ENCODE peak calls at places on chromosomes 2 and 18, in nine cellular contexts. V, B, E, F, Q, D, S, U and C are unnamed samples.

GRCh38 chr2:86202702-86203101 is 3.4 kb downstream of the MRPL35 start:
- DNase-seq in B (no peak), D (no peak), Q (no peak), E (no peak), F (no peak), V (no peak), S (no peak), U (no peak), C (no peak)

GRCh38 chr2:236555486-236555885 is 14.1 kb upstream of the ACKR3 start:
- DNase-seq in S (no peak), F (no peak), U (no peak), B (no peak), D (no peak), V (no peak), Q (no peak), E (no peak), C (no peak)

GRCh38 chr18:58201728-58202405 is 157.8 kb downstream of the NEDD4L start:
- DNase-seq in F (no peak), U (no peak), V (no peak), S (no peak), B (no peak), Q (no peak), E (no peak), D (no peak), C (no peak)

GRCh38 chr18:27839141-27839540 is 337.8 kb downstream of the CDH2 start:
- DNase-seq in E (peak), Q (no peak), B (no peak), S (no peak), D (no peak), V (peak), F (no peak), U (no peak), C (no peak)

GRCh38 chr2:102103992-102104871 is 38.3 kb upstream of the IL1R1 start:
- DNase-seq in B (no peak), V (peak), U (peak), D (peak), S (no peak), Q (no peak), E (peak), F (peak), C (peak)

GRCh38 chr2:170847716-170848115 is 31.0 kb downstream of the GAD1 start:
- DNase-seq in E (no peak), Q (no peak), B (no peak), S (no peak), U (no peak), D (no peak), V (no peak), F (no peak), C (no peak)

GRCh38 chr2:232421189-232421785 is 14.6 kb downstream of the ALPG start:
- DNase-seq in F (no peak), U (no peak), S (peak), Q (no peak), V (no peak), D (no peak), E (no peak), B (no peak), C (no peak)

GRCh38 chr2:196176142-196176738 is 4.9 kb upstream of the STK17B start:
- DNase-seq in S (no peak), B (no peak), F (peak), E (no peak), V (no peak), Q (no peak), U (no peak), D (no peak), C (no peak)

GRCh38 chr18:75923169-75923568 is 495.7 kb upstream of the SMIM21 start:
- DNase-seq in E (peak), V (peak), U (peak), B (no peak), D (peak), F (no peak), Q (no peak), S (no peak), C (no peak)

GRCh38 chr18:55546873-55547704 is 40.9 kb downstream of the TCF4 start:
- DNase-seq in E (peak), F (no peak), S (no peak), D (no peak), Q (no peak), V (peak), B (no peak), U (peak), C (peak)

GRCh38 chr2:31406593-31407385 is 7.8 kb downstream of the XDH start:
- DNase-seq in S (no peak), U (no peak), Q (no peak), E (no peak), V (no peak), F (no peak), D (no peak), B (no peak), C (no peak)

GRCh38 chr2:226763320-226763719 is 36.3 kb downstream of the IRS1 start:
- DNase-seq in F (no peak), E (no peak), B (no peak), S (no peak), D (no peak), U (no peak), V (peak), Q (no peak), C (no peak)

GRCh38 chr2:31297751-31298150 is 63.8 kb downstream of the EHD3 start:
- DNase-seq in E (peak), Q (no peak), S (no peak), F (no peak), D (no peak), V (peak), U (no peak), B (no peak), C (no peak)

GRCh38 chr18:49368876-49369440 is 91.5 kb downstream of the DYM start:
- DNase-seq in B (no peak), U (peak), E (no peak), V (peak), D (no peak), S (peak), Q (no peak), F (no peak), C (no peak)

GRCh38 chr2:158060862-158061435 is 40.7 kb upstream of the UPP2 start:
- DNase-seq in U (peak), D (no peak), B (no peak), V (peak), F (no peak), E (peak), S (no peak), Q (no peak), C (peak)

GRCh38 chr2:41933585-41934322 is 114.1 kb upstream of the PKDCC start:
- DNase-seq in U (peak), V (peak), E (peak), B (no peak), F (no peak), S (no peak), D (no peak), Q (no peak), C (peak)

GRCh38 chr2:101396352-101396717 is 9.0 kb upstream of the CREG2 start:
- DNase-seq in U (peak), B (no peak), V (peak), E (peak), F (no peak), S (no peak), D (no peak), Q (no peak), C (peak)

GRCh38 chr2:170140561-170140960 is 37.4 kb upstream of the MYO3B start:
- DNase-seq in E (no peak), S (no peak), Q (no peak), D (no peak), U (no peak), B (no peak), V (no peak), F (no peak), C (no peak)

GRCh38 chr2:207693641-207694249 is 17.7 kb upstream of the CCNYL1 start:
- DNase-seq in U (no peak), B (no peak), E (no peak), Q (no peak), S (no peak), D (no peak), V (no peak), F (no peak), C (no peak)

GRCh38 chr18:10062292-10062940 is 148.6 kb downstream of the VAPA start:
- DNase-seq in D (no peak), U (no peak), F (no peak), B (no peak), E (peak), S (no peak), Q (no peak), V (no peak), C (no peak)

GRCh38 chr2:125553768-125554167 is 1102.2 kb upstream of the GYPC start:
- DNase-seq in Q (no peak), V (no peak), B (no peak), S (no peak), D (no peak), E (no peak), U (no peak), F (no peak), C (no peak)

GRCh38 chr2:204706939-204707338 is 161.7 kb downstream of the PARD3B start:
- DNase-seq in B (no peak), F (no peak), Q (no peak), E (peak), S (no peak), V (no peak), D (no peak), U (no peak), C (no peak)

GRCh38 chr2:45458909-45459563 is 152.0 kb downstream of the SRBD1 start:
- DNase-seq in Q (peak), V (peak), B (no peak), U (peak), E (peak), F (no peak), S (no peak), D (no peak), C (peak)

GRCh38 chr2:46865181-46865970 is 50.2 kb downstream of the MCFD2 start:
- DNase-seq in Q (no peak), U (no peak), V (no peak), S (no peak), B (no peak), D (no peak), E (no peak), F (no peak), C (no peak)

GRCh38 chr2:16665746-16666452 is at the start of gene CYRIA:
- DNase-seq in E (peak), F (peak), B (peak), V (peak), U (peak), D (no peak), Q (peak), S (peak), C (no peak)

GRCh38 chr2:18290386-18290785 is 270.1 kb downstream of the RDH14 start:
- DNase-seq in E (peak), V (no peak), Q (no peak), U (no peak), S (no peak), B (no peak), D (no peak), F (no peak), C (no peak)

GRCh38 chr2:183284606-183285005 is 160.4 kb downstream of the NUP35 start:
- DNase-seq in D (no peak), B (no peak), Q (no peak), E (peak), F (no peak), V (peak), U (no peak), S (no peak), C (no peak)

GRCh38 chr2:145752091-145752806 is 1232.3 kb upstream of the ZEB2 start:
- DNase-seq in D (peak), Q (peak), F (peak), B (peak), S (no peak), V (peak), E (peak), U (peak), C (peak)

GRCh38 chr2:46690825-46691224 is 211.5 kb downstream of the TMEM247 start:
- DNase-seq in Q (no peak), F (no peak), E (peak), U (no peak), D (no peak), S (no peak), V (no peak), B (no peak), C (no peak)

GRCh38 chr2:169095631-169096105 is 26.3 kb downstream of the DHRS9 start:
- DNase-seq in V (peak), S (no peak), B (no peak), U (no peak), F (no peak), D (no peak), Q (no peak), E (peak), C (peak)

DNA sequence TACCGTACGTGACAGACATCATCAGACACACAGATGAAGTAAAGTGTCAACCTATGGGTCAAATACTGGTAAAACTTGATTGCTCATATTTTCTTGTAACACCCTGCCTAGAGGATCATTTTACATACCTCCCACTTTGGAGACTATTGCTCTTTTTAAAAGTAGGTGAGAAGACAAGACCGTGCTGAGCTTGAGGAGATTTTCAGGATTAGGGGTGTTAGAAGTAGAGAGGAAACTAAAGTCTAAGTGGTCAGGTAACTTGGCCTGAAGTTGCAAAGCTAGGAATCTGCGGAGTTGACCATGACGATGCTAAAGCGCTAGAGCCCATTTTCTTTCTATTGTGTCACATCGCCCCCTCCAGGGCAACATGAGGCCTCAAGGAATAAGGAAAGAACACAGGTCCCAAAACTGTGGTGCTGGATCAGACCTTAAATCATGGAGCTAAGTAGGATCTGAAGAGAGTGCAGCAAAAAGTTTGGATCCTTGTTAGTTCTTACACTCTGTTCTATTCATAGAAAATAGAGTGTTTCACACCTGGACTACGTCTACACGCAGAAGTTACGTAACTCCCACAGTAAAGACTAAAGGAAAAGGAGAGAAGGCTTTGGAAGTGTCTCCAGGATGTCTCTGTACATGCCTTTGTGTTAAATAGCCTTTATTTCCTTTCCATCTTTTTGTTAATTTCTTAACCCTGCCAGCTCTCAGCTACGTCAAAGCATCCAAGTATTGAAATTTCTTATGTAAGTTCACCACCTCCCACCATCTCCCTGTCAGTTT is 8.7 kb downstream of the DTNB start:
- DNase-seq in V (peak), B (peak), S (peak), F (peak), E (peak), D (peak), Q (peak), U (peak), C (peak)
- TF ChIP-seq CTCF in V (peak), B (peak), S (no peak), F (peak), E (peak), D (peak), Q (peak), U (peak), C (peak)

GRCh38 chr2:107687087-107687486 is 139.6 kb upstream of the RGPD4 start:
- DNase-seq in E (no peak), B (no peak), V (peak), U (no peak), D (no peak), S (no peak), F (no peak), Q (no peak), C (no peak)
- TF ChIP-seq CTCF in E (no peak), B (no peak), V (no peak), U (no peak), D (no peak), S (no peak), F (no peak), Q (no peak), C (no peak)

GRCh38 chr2:12555012-12555645 is 161.6 kb upstream of the TRIB2 start:
- DNase-seq in E (peak), Q (no peak), D (no peak), F (no peak), V (peak), U (no peak), S (no peak), B (no peak), C (peak)
- TF ChIP-seq CTCF in E (peak), Q (no peak), D (peak), F (no peak), V (peak), U (no peak), S (no peak), B (no peak), C (peak)

DNA sequence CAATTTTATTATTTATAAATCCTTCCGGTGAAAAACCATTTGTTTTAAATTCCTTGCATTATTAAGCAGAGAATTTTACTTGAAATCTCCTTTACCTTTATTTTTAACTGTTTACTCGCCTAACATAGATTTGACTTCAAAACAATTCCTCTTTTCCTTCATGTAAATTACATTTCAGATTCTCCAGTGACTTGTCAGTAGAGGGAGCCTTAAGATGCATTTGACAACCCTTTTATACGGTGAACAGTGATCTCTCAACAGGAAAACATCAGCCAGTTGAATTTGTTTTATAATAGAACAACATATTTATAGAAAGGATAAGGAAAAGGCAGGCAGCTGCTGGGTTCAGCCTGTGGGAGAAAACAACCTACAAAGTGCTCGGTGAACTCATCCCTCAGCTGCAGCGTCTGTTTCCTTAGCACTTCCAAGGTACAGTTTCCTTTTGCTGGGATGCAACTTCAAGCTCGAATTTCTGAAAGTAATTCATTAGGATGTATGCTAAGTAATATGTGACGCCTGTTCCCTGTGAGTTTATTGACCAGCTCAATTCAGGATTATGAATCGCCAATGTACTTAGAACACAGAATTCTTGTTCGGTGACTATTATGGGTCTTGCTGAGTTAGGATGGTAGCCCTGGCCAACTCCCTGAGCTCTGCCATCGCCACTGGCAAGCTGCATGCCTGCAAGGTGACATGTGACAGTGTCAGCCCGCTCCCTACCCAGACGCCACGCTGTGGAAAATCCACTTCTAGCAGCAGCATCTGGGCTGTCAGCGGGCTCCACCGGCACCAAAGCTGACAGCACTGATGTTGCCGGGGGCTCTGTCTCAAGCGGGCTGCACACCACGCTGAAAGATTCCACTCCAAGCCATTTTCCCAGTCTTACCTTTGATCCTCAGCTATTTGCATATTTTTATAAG is 100.9 kb downstream of the MYT1L start:
- DNase-seq in V (peak), S (no peak), Q (no peak), U (no peak), F (no peak), B (no peak), D (no peak), E (no peak), C (no peak)
- TF ChIP-seq CTCF in V (no peak), S (no peak), Q (no peak), U (no peak), F (no peak), B (peak), D (no peak), E (no peak), C (no peak)

GRCh38 chr2:111958901-111959300 is 60.5 kb downstream of the MERTK start:
- DNase-seq in D (no peak), B (no peak), F (no peak), Q (no peak), S (no peak), E (no peak), U (no peak), V (no peak), C (no peak)
- TF ChIP-seq CTCF in D (no peak), B (peak), F (no peak), Q (peak), S (no peak), E (peak), U (peak), V (no peak), C (peak)

GRCh38 chr18:12310762-12311161 is 2.7 kb downstream of the TUBB6 start:
- DNase-seq in D (no peak), S (no peak), V (no peak), U (no peak), F (no peak), Q (no peak), E (no peak), B (no peak), C (no peak)
- TF ChIP-seq CTCF in D (no peak), S (no peak), V (no peak), U (no peak), F (no peak), Q (no peak), E (no peak), B (no peak), C (no peak)

DNA sequence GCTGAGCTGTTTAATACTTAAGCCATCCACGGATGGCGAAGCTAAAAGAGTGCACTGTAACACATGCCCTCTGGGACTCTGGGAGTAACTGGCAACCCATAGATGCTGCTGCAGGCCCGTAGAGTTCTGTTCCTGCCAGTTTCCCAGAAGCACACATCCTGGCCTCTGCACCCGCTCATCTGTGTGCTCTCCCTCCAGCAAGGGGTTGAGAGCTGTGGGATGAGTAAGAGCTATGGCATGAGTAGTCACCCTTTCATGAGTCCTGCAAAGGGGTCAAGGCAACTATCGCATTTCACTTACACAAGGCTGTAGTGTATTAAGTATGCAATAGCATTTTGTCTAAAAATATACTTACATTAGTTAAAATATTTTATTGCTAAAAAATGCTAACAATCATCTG is 1341.8 kb upstream of the NXPH2 start:
- DNase-seq in V (no peak), F (no peak), Q (no peak), E (peak), D (no peak), S (no peak), B (no peak), U (peak), C (no peak)
- TF ChIP-seq CTCF in V (no peak), F (no peak), Q (no peak), E (no peak), D (no peak), S (no peak), B (no peak), U (no peak), C (no peak)

GRCh38 chr2:104077573-104077972 is 776.3 kb upstream of the POU3F3 start:
- DNase-seq in B (no peak), S (no peak), F (no peak), D (no peak), V (no peak), U (no peak), Q (no peak), E (no peak), C (no peak)

DNA sequence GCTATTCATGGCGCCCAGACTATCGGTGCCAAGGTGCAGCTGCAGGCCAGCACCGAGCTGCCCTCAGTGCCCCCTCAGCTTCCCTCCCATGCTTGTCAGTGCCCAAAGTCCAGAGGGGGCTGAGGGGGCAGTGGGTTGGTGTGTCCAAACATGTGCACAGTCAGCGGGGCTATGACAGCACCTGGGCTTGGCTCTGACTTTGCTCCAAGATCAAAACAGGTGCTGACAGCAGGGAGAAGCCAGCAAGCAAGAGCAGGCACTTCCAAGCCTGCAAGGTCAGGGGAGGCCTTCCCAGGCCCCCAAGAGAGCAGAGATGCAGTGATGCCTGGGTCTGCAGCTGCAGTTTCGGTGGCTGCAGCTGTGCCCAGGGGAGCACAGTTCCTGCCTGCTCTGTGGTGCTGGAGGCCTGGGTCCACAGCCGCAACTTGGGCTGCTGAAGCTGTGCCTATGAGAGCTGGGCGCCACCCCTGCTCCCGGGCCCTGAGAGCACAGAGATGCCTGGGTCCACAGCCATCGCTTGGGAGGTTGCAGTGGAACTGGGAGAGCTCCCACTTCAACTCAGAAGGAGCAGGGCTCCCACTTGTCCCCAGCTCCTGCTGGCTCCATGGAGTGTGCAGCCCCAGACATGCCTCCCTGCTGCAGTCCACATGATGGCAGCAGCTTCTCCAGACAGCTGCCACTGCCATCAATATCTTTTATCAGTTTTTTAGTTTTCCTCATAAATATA is 775.3 kb upstream of the POU3F3 start:
- DNase-seq in V (no peak), Q (no peak), E (no peak), S (peak), F (no peak), B (no peak), D (no peak), U (no peak), C (no peak)
- TF ChIP-seq CTCF in V (no peak), Q (no peak), E (no peak), S (no peak), F (no peak), B (peak), D (no peak), U (no peak), C (no peak)